ENCODE peak calls at places on chromosome 14, in ten cellular contexts. S, Z, L, P, H, O, C, T, F and K are unnamed samples.

GRCh38 chr14:52417139-52417538 is 103.0 kb downstream of the PTGER2 start:
- DNase-seq in C (no peak), O (no peak), L (no peak), H (no peak), P (no peak), Z (no peak), T (no peak), S (no peak), F (no peak), K (no peak)

GRCh38 chr14:74478996-74479635 is 14.0 kb downstream of the NPC2 start:
- DNase-seq in F (no peak), L (peak; percentile 56), S (peak; percentile 42), C (peak; percentile 67), H (no peak), T (peak; percentile 73), O (peak; percentile 26), P (no peak), Z (peak; percentile 56), K (peak; percentile 48)

GRCh38 chr14:89086060-89086382 is 261.6 kb downstream of the TTC8 start:
- DNase-seq in C (no peak), S (no peak), Z (no peak), T (no peak), F (no peak), H (no peak), P (no peak), O (no peak), L (no peak), K (no peak)

GRCh38 chr14:30298266-30298795 is 260.6 kb upstream of the G2E3 start:
- DNase-seq in S (no peak), L (no peak), T (no peak), F (no peak), Z (no peak), O (no peak), C (no peak), H (no peak), P (no peak), K (no peak)

GRCh38 chr14:78157855-78158436 is 12.2 kb upstream of the NRXN3 start:
- DNase-seq in L (peak; percentile 71), F (peak; percentile 29), C (no peak), S (peak; percentile 1), O (peak; percentile 73), T (peak; percentile 71), P (no peak), Z (peak; percentile 39), H (peak; percentile 41), K (peak; percentile 24)

GRCh38 chr14:89296281-89296745 is 120.7 kb downstream of the FOXN3 start:
- DNase-seq in H (peak; percentile 83), C (no peak), O (no peak), T (no peak), Z (no peak), P (no peak), F (no peak), S (no peak), L (no peak), K (no peak)

GRCh38 chr14:20986811-20987210 is 3.0 kb upstream of the METTL17 start:
- DNase-seq in F (peak; percentile 97), C (peak; percentile 75), P (peak; percentile 48), O (peak; percentile 72), Z (no peak), L (peak; percentile 96), H (no peak), T (no peak), S (peak; percentile 96), K (peak; percentile 95)

GRCh38 chr14:68970096-68970612 is 8.9 kb downstream of the ACTN1 start:
- DNase-seq in L (no peak), P (no peak), O (no peak), T (no peak), F (no peak), S (no peak), Z (no peak), H (no peak), C (peak; percentile 39), K (no peak)

GRCh38 chr14:24392327-24393098 is 6.3 kb upstream of the NYNRIN start:
- DNase-seq in S (peak; percentile 67), C (peak; percentile 70), O (peak; percentile 46), F (peak; percentile 46), Z (no peak), H (no peak), L (peak; percentile 58), T (no peak), P (peak; percentile 62), K (peak; percentile 85)

GRCh38 chr14:104561124-104561531 is 18.4 kb upstream of the C14orf180 start:
- DNase-seq in C (no peak), P (no peak), L (no peak), H (no peak), Z (no peak), F (no peak), O (no peak), T (no peak), S (no peak), K (no peak)

GRCh38 chr14:105153739-105154475 is 14.7 kb downstream of the JAG2 start:
- DNase-seq in S (no peak), L (no peak), Z (no peak), C (no peak), O (no peak), H (no peak), T (no peak), F (no peak), P (no peak), K (no peak)

GRCh38 chr14:56273151-56273550 is 154.9 kb downstream of the PELI2 start:
- DNase-seq in H (no peak), Z (no peak), O (no peak), F (peak; percentile 46), S (peak; percentile 59), P (no peak), C (no peak), L (peak; percentile 93), T (no peak), K (no peak)

GRCh38 chr14:25007832-25008231 is 42.1 kb downstream of the STXBP6 start:
- DNase-seq in S (no peak), F (no peak), Z (no peak), P (no peak), O (no peak), H (no peak), L (peak; percentile 20), C (no peak), T (no peak), K (no peak)

GRCh38 chr14:21915814-21916213 is 242.2 kb upstream of the OR4E1 start:
- DNase-seq in H (no peak), S (no peak), P (no peak), C (peak; percentile 91), Z (no peak), O (peak; percentile 15), F (no peak), L (no peak), T (no peak), K (peak; percentile 81)

GRCh38 chr14:67622675-67623074 is 3.0 kb downstream of the ARG2 start:
- DNase-seq in L (peak; percentile 91), T (peak; percentile 27), P (no peak), S (peak; percentile 85), Z (peak; percentile 29), C (peak; percentile 93), F (peak; percentile 79), H (peak; percentile 73), O (peak; percentile 81), K (peak; percentile 79)

GRCh38 chr14:60722163-60722835 is 1.9 kb downstream of the SIX4 start:
- DNase-seq in S (peak; percentile 79), Z (peak; percentile 72), T (peak; percentile 86), C (peak; percentile 54), O (peak; percentile 61), P (no peak), F (peak; percentile 68), H (peak; percentile 72), L (peak; percentile 80), K (peak; percentile 83)
- H2AFZ ChIP-seq in S (peak overlapping the region; percentile 88), Z (peak overlapping the region; percentile 93), T (peak overlapping the region; percentile 58), C (peak overlapping the region; percentile 41), O (peak overlapping the region; percentile 58), P (no peak overlapping the region), F (peak overlapping the region; percentile 75), H (no peak overlapping the region), L (peak overlapping the region; percentile 85), K (peak overlapping the region; percentile 84)

GRCh38 chr14:100749967-100750597 is 23.4 kb downstream of the DLK1 start:
- DNase-seq in L (no peak), Z (no peak), H (peak; percentile 1), P (no peak), C (no peak), S (no peak), O (no peak), F (no peak), T (no peak), K (no peak)

GRCh38 chr14:100761481-100761880 is 34.8 kb downstream of the DLK1 start:
- DNase-seq in F (peak; percentile 89), C (peak; percentile 66), S (peak; percentile 91), Z (no peak), O (no peak), T (no peak), H (no peak), L (peak; percentile 90), P (peak; percentile 40), K (peak; percentile 84)

GRCh38 chr14:100754020-100754419 is 27.3 kb downstream of the DLK1 start:
- DNase-seq in L (no peak), Z (no peak), S (no peak), O (no peak), T (no peak), C (no peak), H (no peak), P (no peak), F (no peak), K (no peak)

GRCh38 chr14:100750762-100751699 is 24.3 kb downstream of the DLK1 start:
- DNase-seq in L (no peak), O (no peak), T (no peak), F (no peak), C (no peak), P (no peak), Z (no peak), S (no peak), H (peak; percentile 13), K (no peak)

DNA sequence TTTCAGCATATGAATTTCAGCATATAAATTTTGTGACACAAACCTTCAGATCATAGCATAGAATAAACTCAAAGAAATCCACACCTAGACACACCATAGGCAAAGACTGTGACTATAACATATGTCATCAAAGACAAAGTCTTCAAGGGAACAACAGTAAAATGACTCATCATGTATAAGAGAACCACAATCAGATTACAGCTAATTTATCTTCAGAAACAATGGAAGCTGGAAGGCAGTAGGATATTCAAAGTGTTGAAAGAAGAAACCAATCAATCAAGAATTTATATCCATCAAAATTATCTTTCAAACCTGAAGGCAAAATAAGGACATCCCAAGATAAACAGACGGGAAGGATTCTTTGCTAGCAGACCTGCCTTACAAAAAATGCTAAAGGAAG is 29.0 kb downstream of the DLK1 start:
- DNase-seq in L (peak; percentile 64), T (no peak), O (no peak), H (no peak), C (no peak), F (peak; percentile 65), P (peak; percentile 63), S (peak; percentile 36), Z (no peak), K (peak; percentile 77)
- H2AFZ ChIP-seq in L (no peak overlapping the region), T (no peak overlapping the region), O (no peak overlapping the region), H (no peak overlapping the region), C (no peak overlapping the region), F (no peak overlapping the region), P (peak overlapping the region; percentile 28), S (no peak overlapping the region), Z (no peak overlapping the region), K (no peak overlapping the region)

GRCh38 chr14:102922490-102923200 is at the start of gene AMN:
- DNase-seq in F (no peak), S (no peak), C (no peak), T (peak; percentile 48), H (peak; percentile 53), Z (no peak), P (no peak), L (peak; percentile 33), O (peak; percentile 87), K (no peak)
- H2AFZ ChIP-seq in F (peak within 1 kb of the TSS; percentile 69), S (peak within 1 kb of the TSS; percentile 72), C (peak within 1 kb of the TSS; percentile 42), T (peak within 1 kb of the TSS; percentile 22), H (no peak within 1 kb of the TSS), Z (no peak within 1 kb of the TSS), P (no peak within 1 kb of the TSS), L (no peak within 1 kb of the TSS), O (peak within 1 kb of the TSS; percentile 58), K (no peak within 1 kb of the TSS)

GRCh38 chr14:106776395-106776983 is 1250.1 kb downstream of the TMEM121 start:
- DNase-seq in T (no peak), F (no peak), C (no peak), P (no peak), S (no peak), L (no peak), O (no peak), H (no peak), Z (no peak), K (no peak)
- H2AFZ ChIP-seq in T (no peak overlapping the region), F (no peak overlapping the region), C (no peak overlapping the region), P (no peak overlapping the region), S (no peak overlapping the region), L (no peak overlapping the region), O (no peak overlapping the region), H (no peak overlapping the region), Z (no peak overlapping the region), K (no peak overlapping the region)